ENCODE peak calls at places on chromosomes 16 and 17, in nine cellular contexts. One of them, this sample, is unnamed.

GRCh38 chr16:57616871-57617270 is 11.6 kb upstream of the ADGRG1 start:
- DNase-seq in endodermal cell: peak; percentile 20
- DNase-seq in CD8-positive, alpha-beta T cell: no peak
- DNase-seq in stromal cell of bone marrow: no peak
- DNase-seq in EH: no peak
- DNase-seq in kidney tubule cell: no peak
- DNase-seq in neural crest cell: no peak
- DNase-seq in progenitor cell of endocrine pancreas: no peak
- DNase-seq in heart left ventricle: no peak
- DNase-seq in this sample: no peak

GRCh38 chr17:79075433-79075805 is 795 bp downstream of the ENGASE start:
- DNase-seq in CD8-positive, alpha-beta T cell: no peak
- DNase-seq in heart left ventricle: no peak
- DNase-seq in progenitor cell of endocrine pancreas: no peak
- DNase-seq in stromal cell of bone marrow: no peak
- DNase-seq in EH: peak; percentile 22
- DNase-seq in neural crest cell: no peak
- DNase-seq in kidney tubule cell: no peak
- DNase-seq in endodermal cell: no peak
- DNase-seq in this sample: no peak

GRCh38 chr16:1946495-1947368 is 3.7 kb upstream of the MSRB1 start:
- DNase-seq in heart left ventricle: no peak
- DNase-seq in endodermal cell: no peak
- DNase-seq in stromal cell of bone marrow: no peak
- DNase-seq in neural crest cell: no peak
- DNase-seq in EH: no peak
- DNase-seq in CD8-positive, alpha-beta T cell: no peak
- DNase-seq in kidney tubule cell: no peak
- DNase-seq in progenitor cell of endocrine pancreas: no peak
- DNase-seq in this sample: no peak

GRCh38 chr17:4331614-4332013 is 34.9 kb downstream of the UBE2G1 start:
- DNase-seq in EH: no peak
- DNase-seq in endodermal cell: no peak
- DNase-seq in kidney tubule cell: no peak
- DNase-seq in neural crest cell: no peak
- DNase-seq in progenitor cell of endocrine pancreas: no peak
- DNase-seq in heart left ventricle: no peak
- DNase-seq in stromal cell of bone marrow: no peak
- DNase-seq in CD8-positive, alpha-beta T cell: no peak
- DNase-seq in this sample: no peak

GRCh38 chr17:32732296-32732642 is 144.7 kb downstream of the MYO1D start:
- DNase-seq in CD8-positive, alpha-beta T cell: no peak
- DNase-seq in EH: no peak
- DNase-seq in kidney tubule cell: no peak
- DNase-seq in stromal cell of bone marrow: no peak
- DNase-seq in neural crest cell: no peak
- DNase-seq in progenitor cell of endocrine pancreas: no peak
- DNase-seq in endodermal cell: no peak
- DNase-seq in heart left ventricle: no peak
- DNase-seq in this sample: no peak

GRCh38 chr17:77354721-77355455 is 214.1 kb downstream of the SEC14L1 start:
- DNase-seq in stromal cell of bone marrow: peak; percentile 95
- DNase-seq in endodermal cell: no peak
- DNase-seq in progenitor cell of endocrine pancreas: no peak
- DNase-seq in CD8-positive, alpha-beta T cell: peak; percentile 25
- DNase-seq in kidney tubule cell: peak; percentile 82
- DNase-seq in neural crest cell: no peak
- DNase-seq in heart left ventricle: peak; percentile 54
- DNase-seq in EH: peak; percentile 99
- DNase-seq in this sample: peak; percentile 87

GRCh38 chr17:5373112-5373511 is 46.4 kb downstream of the NUP88 start:
- DNase-seq in heart left ventricle: no peak
- DNase-seq in CD8-positive, alpha-beta T cell: no peak
- DNase-seq in kidney tubule cell: no peak
- DNase-seq in progenitor cell of endocrine pancreas: no peak
- DNase-seq in EH: no peak
- DNase-seq in stromal cell of bone marrow: no peak
- DNase-seq in endodermal cell: no peak
- DNase-seq in neural crest cell: no peak
- DNase-seq in this sample: no peak

GRCh38 chr17:32370426-32370825 is 20.5 kb downstream of the ZNF207 start:
- DNase-seq in neural crest cell: no peak
- DNase-seq in EH: no peak
- DNase-seq in CD8-positive, alpha-beta T cell: no peak
- DNase-seq in kidney tubule cell: no peak
- DNase-seq in progenitor cell of endocrine pancreas: no peak
- DNase-seq in heart left ventricle: no peak
- DNase-seq in endodermal cell: no peak
- DNase-seq in stromal cell of bone marrow: no peak
- DNase-seq in this sample: no peak

GRCh38 chr17:72765357-72766153 is 326.9 kb downstream of the SLC39A11 start:
- DNase-seq in kidney tubule cell: no peak
- DNase-seq in EH: no peak
- DNase-seq in CD8-positive, alpha-beta T cell: no peak
- DNase-seq in neural crest cell: no peak
- DNase-seq in stromal cell of bone marrow: no peak
- DNase-seq in heart left ventricle: no peak
- DNase-seq in endodermal cell: no peak
- DNase-seq in progenitor cell of endocrine pancreas: no peak
- DNase-seq in this sample: no peak

GRCh38 chr17:64496348-64496785 is 487 bp downstream of the POLG2 start:
- DNase-seq in stromal cell of bone marrow: no peak
- DNase-seq in endodermal cell: no peak
- DNase-seq in heart left ventricle: no peak
- DNase-seq in CD8-positive, alpha-beta T cell: no peak
- DNase-seq in progenitor cell of endocrine pancreas: no peak
- DNase-seq in EH: peak; percentile 18
- DNase-seq in neural crest cell: no peak
- DNase-seq in kidney tubule cell: peak; percentile 39
- DNase-seq in this sample: no peak

GRCh38 chr17:77424585-77425344 is 284.0 kb downstream of the SEC14L1 start:
- DNase-seq in progenitor cell of endocrine pancreas: no peak
- DNase-seq in kidney tubule cell: peak; percentile 91
- DNase-seq in endodermal cell: peak; percentile 76
- DNase-seq in EH: peak; percentile 94
- DNase-seq in heart left ventricle: peak; percentile 96
- DNase-seq in CD8-positive, alpha-beta T cell: no peak
- DNase-seq in neural crest cell: no peak
- DNase-seq in stromal cell of bone marrow: peak; percentile 60
- DNase-seq in this sample: peak; percentile 80

GRCh38 chr17:50953831-50954601 is 87.9 kb upstream of the TOB1 start:
- DNase-seq in stromal cell of bone marrow: no peak
- DNase-seq in EH: peak; percentile 73
- DNase-seq in neural crest cell: no peak
- DNase-seq in heart left ventricle: peak; percentile 74
- DNase-seq in endodermal cell: peak; percentile 86
- DNase-seq in kidney tubule cell: peak; percentile 57
- DNase-seq in CD8-positive, alpha-beta T cell: no peak
- DNase-seq in progenitor cell of endocrine pancreas: no peak
- DNase-seq in this sample: no peak

GRCh38 chr17:42422412-42422957 is 571 bp downstream of the CAVIN1 start:
- DNase-seq in EH: peak; percentile 33
- DNase-seq in endodermal cell: peak; percentile 89
- DNase-seq in stromal cell of bone marrow: no peak
- DNase-seq in kidney tubule cell: peak; percentile 65
- DNase-seq in CD8-positive, alpha-beta T cell: peak; percentile 55
- DNase-seq in neural crest cell: no peak
- DNase-seq in progenitor cell of endocrine pancreas: no peak
- DNase-seq in heart left ventricle: peak; percentile 58
- DNase-seq in this sample: no peak

GRCh38 chr16:1950559-1950958 is 3.9 kb downstream of the RPL3L start:
- DNase-seq in endodermal cell: peak; percentile 36
- DNase-seq in stromal cell of bone marrow: no peak
- DNase-seq in kidney tubule cell: no peak
- DNase-seq in CD8-positive, alpha-beta T cell: no peak
- DNase-seq in heart left ventricle: peak; percentile 64
- DNase-seq in EH: no peak
- DNase-seq in neural crest cell: no peak
- DNase-seq in progenitor cell of endocrine pancreas: no peak
- DNase-seq in this sample: no peak

GRCh38 chr17:78429618-78429995 is 51.2 kb downstream of the PGS1 start:
- DNase-seq in CD8-positive, alpha-beta T cell: no peak
- DNase-seq in heart left ventricle: no peak
- DNase-seq in neural crest cell: no peak
- DNase-seq in EH: no peak
- DNase-seq in progenitor cell of endocrine pancreas: no peak
- DNase-seq in kidney tubule cell: no peak
- DNase-seq in stromal cell of bone marrow: no peak
- DNase-seq in endodermal cell: no peak
- DNase-seq in this sample: no peak

GRCh38 chr16:3171181-3171854 is 16.7 kb upstream of the OR1F1 start:
- DNase-seq in heart left ventricle: no peak
- DNase-seq in stromal cell of bone marrow: no peak
- DNase-seq in endodermal cell: no peak
- DNase-seq in EH: no peak
- DNase-seq in progenitor cell of endocrine pancreas: no peak
- DNase-seq in CD8-positive, alpha-beta T cell: peak; percentile 72
- DNase-seq in neural crest cell: no peak
- DNase-seq in kidney tubule cell: peak; percentile 68
- DNase-seq in this sample: no peak

GRCh38 chr17:13410874-13411273 is 190.9 kb downstream of the HS3ST3A1 start:
- DNase-seq in endodermal cell: no peak
- DNase-seq in CD8-positive, alpha-beta T cell: no peak
- DNase-seq in progenitor cell of endocrine pancreas: no peak
- DNase-seq in heart left ventricle: no peak
- DNase-seq in neural crest cell: no peak
- DNase-seq in stromal cell of bone marrow: no peak
- DNase-seq in EH: peak; percentile 41
- DNase-seq in kidney tubule cell: no peak
- DNase-seq in this sample: no peak

GRCh38 chr17:51263001-51263400 is 2.7 kb downstream of the UTP18 start:
- DNase-seq in CD8-positive, alpha-beta T cell: no peak
- DNase-seq in progenitor cell of endocrine pancreas: no peak
- DNase-seq in stromal cell of bone marrow: no peak
- DNase-seq in kidney tubule cell: peak; percentile 8
- DNase-seq in heart left ventricle: no peak
- DNase-seq in endodermal cell: no peak
- DNase-seq in neural crest cell: no peak
- DNase-seq in EH: peak; percentile 39
- DNase-seq in this sample: no peak

GRCh38 chr16:7025616-7026190 is 306.9 kb upstream of the RBFOX1 start:
- DNase-seq in progenitor cell of endocrine pancreas: peak; percentile 84
- DNase-seq in neural crest cell: peak; percentile 94
- DNase-seq in kidney tubule cell: peak; percentile 64
- DNase-seq in CD8-positive, alpha-beta T cell: no peak
- DNase-seq in endodermal cell: peak; percentile 96
- DNase-seq in heart left ventricle: peak; percentile 31
- DNase-seq in EH: no peak
- DNase-seq in stromal cell of bone marrow: no peak
- DNase-seq in this sample: no peak

GRCh38 chr16:30740364-30741251 is 7.6 kb upstream of the PHKG2 start:
- DNase-seq in kidney tubule cell: peak; percentile 96
- DNase-seq in CD8-positive, alpha-beta T cell: no peak
- DNase-seq in heart left ventricle: peak; percentile 82
- DNase-seq in endodermal cell: peak; percentile 91
- DNase-seq in progenitor cell of endocrine pancreas: no peak
- DNase-seq in stromal cell of bone marrow: peak; percentile 89
- DNase-seq in EH: peak; percentile 83
- DNase-seq in neural crest cell: no peak
- DNase-seq in this sample: peak; percentile 66

GRCh38 chr17:2061441-2061797 is 6.5 kb downstream of the HIC1 start:
- DNase-seq in endodermal cell: no peak
- DNase-seq in EH: no peak
- DNase-seq in kidney tubule cell: no peak
- DNase-seq in progenitor cell of endocrine pancreas: no peak
- DNase-seq in neural crest cell: no peak
- DNase-seq in heart left ventricle: no peak
- DNase-seq in CD8-positive, alpha-beta T cell: no peak
- DNase-seq in stromal cell of bone marrow: no peak
- DNase-seq in this sample: no peak

This sample was measured in AG09319.